ENCODE peak calls at places on chromosomes 12 and 14, in seven cellular contexts. One of them, this sample, is unnamed.

GRCh38 chr12:119786539-119786938 is 90.6 kb downstream of the CIT start:
- DNase-seq in bronchial epithelial cell: no peak
- DNase-seq in transverse colon: no peak
- DNase-seq in T-cell: no peak
- DNase-seq in Ammon's horn: no peak
- DNase-seq in MG63: no peak
- DNase-seq in myocyte: no peak
- DNase-seq in this sample: no peak

GRCh38 chr12:102542816-102543448 is 62.6 kb upstream of the IGF1 start:
- DNase-seq in myocyte: no peak
- DNase-seq in bronchial epithelial cell: no peak
- DNase-seq in MG63: no peak
- DNase-seq in transverse colon: no peak
- DNase-seq in T-cell: no peak
- DNase-seq in Ammon's horn: no peak
- DNase-seq in this sample: no peak

GRCh38 chr12:22046968-22047390 is 961 bp downstream of the CMAS start:
- DNase-seq in bronchial epithelial cell: peak
- DNase-seq in myocyte: no peak
- DNase-seq in MG63: no peak
- DNase-seq in T-cell: no peak
- DNase-seq in transverse colon: no peak
- DNase-seq in Ammon's horn: no peak
- DNase-seq in this sample: no peak

GRCh38 chr12:45914090-45914489 is 76.3 kb downstream of the SCAF11 start:
- DNase-seq in MG63: peak
- DNase-seq in myocyte: peak
- DNase-seq in bronchial epithelial cell: peak
- DNase-seq in Ammon's horn: no peak
- DNase-seq in transverse colon: no peak
- DNase-seq in T-cell: no peak
- DNase-seq in this sample: no peak

GRCh38 chr12:34604631-34605509 is 582.6 kb downstream of the ALG10 start:
- DNase-seq in transverse colon: no peak
- DNase-seq in bronchial epithelial cell: no peak
- DNase-seq in T-cell: no peak
- DNase-seq in MG63: no peak
- DNase-seq in Ammon's horn: no peak
- DNase-seq in myocyte: no peak
- DNase-seq in this sample: no peak

GRCh38 chr12:130879212-130879686 is 7.4 kb downstream of the RAN start:
- DNase-seq in MG63: no peak
- DNase-seq in Ammon's horn: no peak
- DNase-seq in myocyte: no peak
- DNase-seq in T-cell: no peak
- DNase-seq in bronchial epithelial cell: no peak
- DNase-seq in transverse colon: peak
- DNase-seq in this sample: peak

GRCh38 chr12:13962699-13963098 is 18.7 kb downstream of the GRIN2B start:
- DNase-seq in myocyte: no peak
- DNase-seq in Ammon's horn: peak
- DNase-seq in T-cell: no peak
- DNase-seq in transverse colon: no peak
- DNase-seq in MG63: peak
- DNase-seq in bronchial epithelial cell: no peak
- DNase-seq in this sample: no peak

GRCh38 chr14:92905667-92906066 is 17.3 kb upstream of the CHGA start:
- DNase-seq in myocyte: no peak
- DNase-seq in Ammon's horn: no peak
- DNase-seq in MG63: no peak
- DNase-seq in bronchial epithelial cell: no peak
- DNase-seq in transverse colon: no peak
- DNase-seq in T-cell: no peak
- DNase-seq in this sample: no peak

GRCh38 chr14:62015945-62016344 is 253.7 kb downstream of the SNAPC1 start:
- DNase-seq in Ammon's horn: no peak
- DNase-seq in bronchial epithelial cell: peak
- DNase-seq in myocyte: no peak
- DNase-seq in T-cell: no peak
- DNase-seq in transverse colon: no peak
- DNase-seq in MG63: peak
- DNase-seq in this sample: no peak

GRCh38 chr14:101008631-101009336 is 105.3 kb upstream of the RTL1 start:
- DNase-seq in MG63: peak
- DNase-seq in transverse colon: no peak
- DNase-seq in bronchial epithelial cell: no peak
- DNase-seq in myocyte: no peak
- DNase-seq in Ammon's horn: no peak
- DNase-seq in T-cell: no peak
- DNase-seq in this sample: no peak

GRCh38 chr12:2876431-2877046 is 435 bp downstream of the FOXM1 start:
- DNase-seq in MG63: no peak
- DNase-seq in bronchial epithelial cell: peak
- DNase-seq in myocyte: no peak
- DNase-seq in Ammon's horn: no peak
- DNase-seq in T-cell: no peak
- DNase-seq in transverse colon: no peak
- DNase-seq in this sample: no peak

GRCh38 chr12:402127-402456 is 648 bp downstream of the CCDC77 start:
- DNase-seq in Ammon's horn: peak
- DNase-seq in MG63: peak
- DNase-seq in bronchial epithelial cell: peak
- DNase-seq in T-cell: peak
- DNase-seq in myocyte: peak
- DNase-seq in transverse colon: no peak
- DNase-seq in this sample: no peak

GRCh38 chr12:120639771-120640721 is at the start of gene CABP1:
- DNase-seq in MG63: no peak
- DNase-seq in myocyte: no peak
- DNase-seq in Ammon's horn: no peak
- DNase-seq in transverse colon: peak
- DNase-seq in T-cell: peak
- DNase-seq in bronchial epithelial cell: no peak
- DNase-seq in this sample: no peak

GRCh38 chr14:59262717-59263469 is 74.4 kb downstream of the DAAM1 start:
- DNase-seq in MG63: no peak
- DNase-seq in bronchial epithelial cell: no peak
- DNase-seq in transverse colon: peak
- DNase-seq in T-cell: no peak
- DNase-seq in Ammon's horn: no peak
- DNase-seq in myocyte: no peak
- DNase-seq in this sample: no peak

GRCh38 chr12:76591461-76591860 is 31.9 kb upstream of the OSBPL8 start:
- DNase-seq in T-cell: no peak
- DNase-seq in bronchial epithelial cell: peak
- DNase-seq in myocyte: peak
- DNase-seq in Ammon's horn: no peak
- DNase-seq in transverse colon: no peak
- DNase-seq in MG63: peak
- DNase-seq in this sample: no peak

GRCh38 chr12:14238224-14238792 is 127.2 kb upstream of the ATF7IP start:
- DNase-seq in bronchial epithelial cell: peak
- DNase-seq in transverse colon: no peak
- DNase-seq in Ammon's horn: no peak
- DNase-seq in T-cell: no peak
- DNase-seq in MG63: no peak
- DNase-seq in myocyte: peak
- DNase-seq in this sample: no peak

GRCh38 chr12:49277466-49277865 is 12.6 kb downstream of the TUBA1C start:
- DNase-seq in transverse colon: no peak
- DNase-seq in Ammon's horn: no peak
- DNase-seq in myocyte: no peak
- DNase-seq in MG63: no peak
- DNase-seq in T-cell: no peak
- DNase-seq in bronchial epithelial cell: no peak
- DNase-seq in this sample: no peak

GRCh38 chr12:70236990-70237389 is 6.2 kb upstream of the CNOT2 start:
- DNase-seq in MG63: no peak
- DNase-seq in T-cell: no peak
- DNase-seq in myocyte: no peak
- DNase-seq in Ammon's horn: no peak
- DNase-seq in transverse colon: no peak
- DNase-seq in bronchial epithelial cell: no peak
- DNase-seq in this sample: no peak

GRCh38 chr14:106652494-106652893 is 1126.1 kb downstream of the TMEM121 start:
- DNase-seq in Ammon's horn: no peak
- DNase-seq in bronchial epithelial cell: peak
- DNase-seq in MG63: peak
- DNase-seq in T-cell: no peak
- DNase-seq in transverse colon: no peak
- DNase-seq in myocyte: peak
- DNase-seq in this sample: no peak

GRCh38 chr14:22487941-22488340 is 101.1 kb downstream of the DAD1 start:
- DNase-seq in bronchial epithelial cell: no peak
- DNase-seq in MG63: no peak
- DNase-seq in T-cell: no peak
- DNase-seq in Ammon's horn: no peak
- DNase-seq in transverse colon: no peak
- DNase-seq in myocyte: no peak
- DNase-seq in this sample: no peak

GRCh38 chr14:32374155-32374554 is 45.1 kb downstream of the AKAP6 start:
- DNase-seq in MG63: no peak
- DNase-seq in transverse colon: no peak
- DNase-seq in T-cell: no peak
- DNase-seq in myocyte: no peak
- DNase-seq in Ammon's horn: no peak
- DNase-seq in bronchial epithelial cell: peak
- DNase-seq in this sample: no peak

GRCh38 chr14:20652996-20653975 is 11.8 kb upstream of the OR6S1 start:
- DNase-seq in transverse colon: no peak
- DNase-seq in MG63: peak
- DNase-seq in bronchial epithelial cell: peak
- DNase-seq in Ammon's horn: peak
- DNase-seq in T-cell: no peak
- DNase-seq in myocyte: peak
- DNase-seq in this sample: no peak

GRCh38 chr14:50230601-50231474 is 540 bp downstream of the SOS2 start:
- DNase-seq in myocyte: peak
- DNase-seq in bronchial epithelial cell: peak
- DNase-seq in Ammon's horn: peak
- DNase-seq in MG63: peak
- DNase-seq in transverse colon: peak
- DNase-seq in T-cell: peak
- DNase-seq in this sample: peak

GRCh38 chr12:26787125-26787495 is 45.9 kb downstream of the ITPR2 start:
- DNase-seq in bronchial epithelial cell: peak
- DNase-seq in T-cell: no peak
- DNase-seq in MG63: peak
- DNase-seq in transverse colon: no peak
- DNase-seq in Ammon's horn: no peak
- DNase-seq in myocyte: peak
- DNase-seq in this sample: no peak

GRCh38 chr12:103495158-103495782 is 498 bp downstream of the C12orf42 start:
- DNase-seq in transverse colon: peak
- DNase-seq in T-cell: peak
- DNase-seq in Ammon's horn: peak
- DNase-seq in bronchial epithelial cell: no peak
- DNase-seq in MG63: peak
- DNase-seq in myocyte: peak
- DNase-seq in this sample: no peak

GRCh38 chr14:94029671-94030203 is 3.6 kb downstream of the OTUB2 start:
- DNase-seq in myocyte: no peak
- DNase-seq in Ammon's horn: no peak
- DNase-seq in transverse colon: no peak
- DNase-seq in bronchial epithelial cell: no peak
- DNase-seq in T-cell: no peak
- DNase-seq in MG63: no peak
- DNase-seq in this sample: no peak

GRCh38 chr12:49800421-49801140 is 27.6 kb downstream of the NCKAP5L start:
- DNase-seq in bronchial epithelial cell: no peak
- DNase-seq in T-cell: no peak
- DNase-seq in MG63: no peak
- DNase-seq in myocyte: no peak
- DNase-seq in transverse colon: no peak
- DNase-seq in Ammon's horn: no peak
- DNase-seq in this sample: no peak

GRCh38 chr12:100733817-100734593 is 60.6 kb upstream of the ANO4 start:
- DNase-seq in bronchial epithelial cell: peak
- DNase-seq in Ammon's horn: peak
- DNase-seq in myocyte: peak
- DNase-seq in T-cell: no peak
- DNase-seq in transverse colon: no peak
- DNase-seq in MG63: no peak
- DNase-seq in this sample: no peak

GRCh38 chr14:73712071-73712506 is 2.1 kb downstream of the PNMA1 start:
- DNase-seq in T-cell: no peak
- DNase-seq in Ammon's horn: no peak
- DNase-seq in transverse colon: no peak
- DNase-seq in bronchial epithelial cell: no peak
- DNase-seq in MG63: no peak
- DNase-seq in myocyte: no peak
- DNase-seq in this sample: no peak

GRCh38 chr12:115044073-115044472 is 360.1 kb upstream of the TBX3 start:
- DNase-seq in MG63: no peak
- DNase-seq in myocyte: peak
- DNase-seq in Ammon's horn: no peak
- DNase-seq in T-cell: no peak
- DNase-seq in transverse colon: no peak
- DNase-seq in bronchial epithelial cell: no peak
- DNase-seq in this sample: no peak

GRCh38 chr12:11813422-11813813 is 163.9 kb downstream of the ETV6 start:
- DNase-seq in transverse colon: no peak
- DNase-seq in bronchial epithelial cell: no peak
- DNase-seq in Ammon's horn: no peak
- DNase-seq in myocyte: no peak
- DNase-seq in MG63: no peak
- DNase-seq in T-cell: no peak
- DNase-seq in this sample: no peak

GRCh38 chr12:94109154-94109553 is 39.2 kb upstream of the PLXNC1 start:
- DNase-seq in transverse colon: no peak
- DNase-seq in MG63: no peak
- DNase-seq in Ammon's horn: peak
- DNase-seq in myocyte: peak
- DNase-seq in bronchial epithelial cell: no peak
- DNase-seq in T-cell: no peak
- DNase-seq in this sample: no peak

GRCh38 chr14:70188608-70189540 is at the start of gene SLC8A3:
- DNase-seq in MG63: peak
- DNase-seq in Ammon's horn: peak
- DNase-seq in myocyte: peak
- DNase-seq in T-cell: no peak
- DNase-seq in bronchial epithelial cell: peak
- DNase-seq in transverse colon: no peak
- DNase-seq in this sample: no peak

GRCh38 chr14:75702606-75703261 is 41.7 kb downstream of the TTLL5 start:
- DNase-seq in bronchial epithelial cell: no peak
- DNase-seq in Ammon's horn: peak
- DNase-seq in MG63: peak
- DNase-seq in T-cell: no peak
- DNase-seq in myocyte: no peak
- DNase-seq in transverse colon: no peak
- DNase-seq in this sample: no peak

GRCh38 chr12:116319316-116319715 is 41.8 kb upstream of the MED13L start:
- DNase-seq in bronchial epithelial cell: no peak
- DNase-seq in myocyte: no peak
- DNase-seq in MG63: peak
- DNase-seq in Ammon's horn: no peak
- DNase-seq in T-cell: no peak
- DNase-seq in transverse colon: no peak
- DNase-seq in this sample: no peak

GRCh38 chr14:102370305-102370809 is 7.6 kb downstream of the TECPR2 start:
- DNase-seq in MG63: no peak
- DNase-seq in myocyte: no peak
- DNase-seq in transverse colon: no peak
- DNase-seq in Ammon's horn: peak
- DNase-seq in bronchial epithelial cell: peak
- DNase-seq in T-cell: no peak
- DNase-seq in this sample: peak

GRCh38 chr12:57341275-57341990 is 89.4 kb downstream of the R3HDM2 start:
- DNase-seq in T-cell: no peak
- DNase-seq in MG63: no peak
- DNase-seq in Ammon's horn: peak
- DNase-seq in myocyte: no peak
- DNase-seq in bronchial epithelial cell: peak
- DNase-seq in transverse colon: no peak
- DNase-seq in this sample: no peak

GRCh38 chr14:31761325-31761724 is 200.1 kb downstream of the NUBPL start:
- DNase-seq in myocyte: no peak
- DNase-seq in bronchial epithelial cell: no peak
- DNase-seq in MG63: no peak
- DNase-seq in Ammon's horn: no peak
- DNase-seq in T-cell: no peak
- DNase-seq in transverse colon: no peak
- DNase-seq in this sample: no peak

This sample was measured in SIG-M5.